ENCODE peak calls at places on chromosomes 7 and 10, in four cellular contexts. One of them, this sample, is unnamed.

GRCh38 chr7:25358831-25359350 is 130.6 kb upstream of the NPVF start:
- DNase-seq in GM12878: no peak
- DNase-seq in HepG2: no peak
- DNase-seq in K562: no peak
- DNase-seq in this sample: no peak

GRCh38 chr7:30330134-30331111 is 46.0 kb downstream of the ZNRF2 start:
- DNase-seq in GM12878: peak
- DNase-seq in K562: peak
- DNase-seq in HepG2: no peak
- DNase-seq in this sample: no peak

GRCh38 chr7:101096957-101097347 is 11.7 kb downstream of the TRIM56 start:
- DNase-seq in HepG2: no peak
- DNase-seq in GM12878: no peak
- DNase-seq in K562: no peak
- DNase-seq in this sample: no peak

GRCh38 chr7:48025630-48026029 is 3.3 kb downstream of the SUN3 start:
- DNase-seq in K562: no peak
- DNase-seq in GM12878: no peak
- DNase-seq in HepG2: peak
- DNase-seq in this sample: no peak

GRCh38 chr10:788796-789748 is 99.6 kb upstream of the DIP2C start:
- DNase-seq in GM12878: no peak
- DNase-seq in K562: peak
- DNase-seq in HepG2: peak
- DNase-seq in this sample: peak

GRCh38 chr7:55206235-55207029 is 158.7 kb upstream of the LANCL2 start:
- DNase-seq in HepG2: no peak
- DNase-seq in GM12878: no peak
- DNase-seq in K562: no peak
- DNase-seq in this sample: no peak

GRCh38 chr7:137970263-137970975 is 31.5 kb downstream of the CREB3L2 start:
- DNase-seq in HepG2: no peak
- DNase-seq in K562: no peak
- DNase-seq in GM12878: no peak
- DNase-seq in this sample: no peak

GRCh38 chr10:65791979-65792378 is 1133.9 kb upstream of the LRRTM3 start:
- DNase-seq in K562: no peak
- DNase-seq in HepG2: no peak
- DNase-seq in GM12878: no peak
- DNase-seq in this sample: no peak

GRCh38 chr7:138478499-138478908 is 18.4 kb downstream of the TRIM24 start:
- DNase-seq in HepG2: no peak
- DNase-seq in K562: no peak
- DNase-seq in GM12878: peak
- DNase-seq in this sample: no peak

GRCh38 chr7:45256775-45257174 is 99.2 kb downstream of the RAMP3 start:
- DNase-seq in K562: no peak
- DNase-seq in GM12878: no peak
- DNase-seq in HepG2: no peak
- DNase-seq in this sample: no peak

GRCh38 chr10:2925631-2926030 is 141.7 kb upstream of the PFKP start:
- DNase-seq in GM12878: no peak
- DNase-seq in HepG2: no peak
- DNase-seq in K562: no peak
- DNase-seq in this sample: no peak

GRCh38 chr7:49001610-49002033 is 77.3 kb downstream of the CDC14C start:
- DNase-seq in K562: peak
- DNase-seq in HepG2: peak
- DNase-seq in GM12878: peak
- DNase-seq in this sample: peak

GRCh38 chr10:123997486-123998196 is 95.8 kb downstream of the CHST15 start:
- DNase-seq in K562: no peak
- DNase-seq in HepG2: peak
- DNase-seq in GM12878: peak
- DNase-seq in this sample: no peak

GRCh38 chr10:86953747-86954680 is 3.4 kb downstream of the MMRN2 start:
- DNase-seq in GM12878: no peak
- DNase-seq in K562: peak
- DNase-seq in HepG2: no peak
- DNase-seq in this sample: peak

GRCh38 chr10:93072225-93072712 is 1.4 kb upstream of the CYP26A1 start:
- DNase-seq in HepG2: no peak
- DNase-seq in K562: no peak
- DNase-seq in GM12878: no peak
- DNase-seq in this sample: no peak

GRCh38 chr7:27611043-27611442 is 51.6 kb downstream of the HIBADH start:
- DNase-seq in HepG2: no peak
- DNase-seq in GM12878: no peak
- DNase-seq in K562: no peak
- DNase-seq in this sample: no peak

GRCh38 chr7:22572292-22572691 is 72.3 kb upstream of the STEAP1B start:
- DNase-seq in HepG2: no peak
- DNase-seq in K562: no peak
- DNase-seq in GM12878: no peak
- DNase-seq in this sample: no peak

GRCh38 chr7:116672596-116673503 is 854 bp downstream of the MET start:
- DNase-seq in K562: no peak
- DNase-seq in HepG2: peak
- DNase-seq in GM12878: no peak
- DNase-seq in this sample: peak

GRCh38 chr7:42351313-42351935 is 114.4 kb upstream of the GLI3 start:
- DNase-seq in GM12878: no peak
- DNase-seq in HepG2: no peak
- DNase-seq in K562: no peak
- DNase-seq in this sample: no peak

GRCh38 chr7:29480934-29481625 is 82.6 kb upstream of the PRR15 start:
- DNase-seq in K562: no peak
- DNase-seq in HepG2: no peak
- DNase-seq in GM12878: no peak
- DNase-seq in this sample: no peak

GRCh38 chr7:139737221-139738100 is 40.3 kb downstream of the HIPK2 start:
- DNase-seq in HepG2: no peak
- DNase-seq in K562: no peak
- DNase-seq in GM12878: no peak
- DNase-seq in this sample: no peak

GRCh38 chr7:73894851-73895441 is 34.0 kb downstream of the TMEM270 start:
- DNase-seq in K562: no peak
- DNase-seq in HepG2: no peak
- DNase-seq in GM12878: no peak
- DNase-seq in this sample: no peak

GRCh38 chr7:92841192-92841591 is 4.8 kb upstream of the CDK6 start:
- DNase-seq in K562: no peak
- DNase-seq in HepG2: no peak
- DNase-seq in GM12878: no peak
- DNase-seq in this sample: no peak

GRCh38 chr10:73922007-73922863 is 11.3 kb downstream of the PLAU start:
- DNase-seq in HepG2: no peak
- DNase-seq in GM12878: no peak
- DNase-seq in K562: no peak
- DNase-seq in this sample: no peak
- TF ChIP-seq NR2C2 in HepG2: no peak
- TF ChIP-seq NR2C2 in GM12878: no peak
- TF ChIP-seq NR2C2 in K562: no peak
- TF ChIP-seq NR2C2 in this sample: no peak

GRCh38 chr10:36256166-36256565 is 614.1 kb upstream of the FZD8 start:
- DNase-seq in HepG2: no peak
- DNase-seq in GM12878: no peak
- DNase-seq in K562: no peak
- DNase-seq in this sample: no peak
- TF ChIP-seq CREB1 in HepG2: no peak
- TF ChIP-seq CREB1 in GM12878: no peak
- TF ChIP-seq CREB1 in K562: no peak
- TF ChIP-seq CREB1 in this sample: no peak

GRCh38 chr7:82477733-82478515 is 34.3 kb upstream of the CACNA2D1 start:
- DNase-seq in GM12878: no peak
- DNase-seq in HepG2: no peak
- DNase-seq in K562: no peak
- DNase-seq in this sample: no peak
- TF ChIP-seq NR2C2 in GM12878: no peak
- TF ChIP-seq NR2C2 in HepG2: no peak
- TF ChIP-seq NR2C2 in K562: no peak
- TF ChIP-seq NR2C2 in this sample: no peak

GRCh38 chr10:6135589-6136168 is 46.8 kb downstream of the RBM17 start:
- DNase-seq in GM12878: no peak
- DNase-seq in K562: no peak
- DNase-seq in HepG2: no peak
- DNase-seq in this sample: no peak

GRCh38 chr10:6135039-6135438 is 46.2 kb downstream of the RBM17 start:
- DNase-seq in HepG2: no peak
- DNase-seq in GM12878: peak
- DNase-seq in K562: no peak
- DNase-seq in this sample: no peak

GRCh38 chr10:6133331-6134098 is 44.7 kb downstream of the RBM17 start:
- DNase-seq in HepG2: no peak
- DNase-seq in GM12878: no peak
- DNase-seq in K562: no peak
- DNase-seq in this sample: peak

GRCh38 chr10:6136215-6137201 is 47.7 kb downstream of the RBM17 start:
- DNase-seq in K562: no peak
- DNase-seq in HepG2: no peak
- DNase-seq in GM12878: peak
- DNase-seq in this sample: no peak

DNA sequence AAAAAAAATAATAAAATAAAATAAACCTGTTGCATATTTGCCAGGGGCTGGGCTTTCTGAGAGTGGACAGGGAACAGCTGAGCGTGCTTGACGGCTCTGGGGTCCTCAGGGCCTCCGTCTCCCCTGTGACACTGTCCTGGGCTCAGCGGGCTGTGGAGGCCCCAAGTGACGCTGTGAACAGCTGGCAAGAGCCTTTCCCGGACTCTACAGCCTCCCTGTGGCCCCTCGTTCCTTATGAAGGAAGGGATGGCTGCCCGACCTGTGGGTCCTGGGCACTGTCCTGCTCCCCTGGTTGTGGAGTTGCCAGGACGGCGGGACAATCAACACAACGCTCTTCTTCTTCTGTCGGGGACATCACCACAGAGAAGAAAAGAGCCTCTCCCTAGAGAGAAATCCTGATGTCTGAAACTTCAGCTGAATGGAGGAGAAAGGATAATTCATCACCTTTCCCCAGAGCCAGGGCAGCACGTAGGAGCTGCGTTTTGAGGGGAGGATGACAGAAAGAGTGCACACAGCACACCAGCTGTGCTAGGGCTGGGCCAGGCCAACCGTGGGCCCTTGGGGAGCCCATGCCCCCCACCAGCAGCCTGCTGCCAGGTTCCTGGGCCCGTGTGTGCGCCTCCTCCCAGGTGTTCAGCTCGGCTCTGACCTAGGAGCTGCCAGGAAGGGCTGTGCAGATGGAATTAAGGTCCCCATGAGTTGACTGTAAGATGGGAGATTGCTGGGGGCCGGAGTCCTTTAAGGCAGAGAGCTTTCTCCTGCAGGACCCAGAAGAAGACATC is 45.5 kb downstream of the RBM17 start:
- DNase-seq in GM12878: no peak
- DNase-seq in HepG2: no peak
- DNase-seq in K562: no peak
- DNase-seq in this sample: no peak
- TF ChIP-seq CREB1 in GM12878: no peak
- TF ChIP-seq CREB1 in HepG2: no peak
- TF ChIP-seq CREB1 in K562: no peak
- TF ChIP-seq CREB1 in this sample: no peak

GRCh38 chr10:22252286-22252800 is 34.5 kb upstream of the EBLN1 start:
- DNase-seq in K562: no peak
- DNase-seq in GM12878: no peak
- DNase-seq in HepG2: no peak
- DNase-seq in this sample: peak
- TF ChIP-seq NR2C2 in K562: no peak
- TF ChIP-seq NR2C2 in GM12878: no peak
- TF ChIP-seq NR2C2 in HepG2: no peak
- TF ChIP-seq NR2C2 in this sample: no peak

This sample was measured in WTC11.